ENCODE peak calls at places on chromosomes 7 and 10, in seven cellular contexts. Q is germinal center, M is nephron progenitor cell, X is H54, P is AG08395, S is WERI-Rb-1, W is sciatic nerve. L is an unnamed sample.

GRCh38 chr10:127299956-127300689 is 103.7 kb upstream of the INSYN2A start:
- DNase-seq in Q (no peak), M (no peak), X (no peak), P (no peak), S (no peak), W (no peak), L (no peak)

GRCh38 chr10:114869500-114869899 is 47.9 kb downstream of the FHIP2A start:
- DNase-seq in Q (no peak), M (no peak), X (no peak), P (peak), S (no peak), W (no peak), L (no peak)

GRCh38 chr10:110353244-110354119 is 48.8 kb upstream of the SMNDC1 start:
- DNase-seq in Q (no peak), M (no peak), X (peak), P (peak), S (peak), W (no peak), L (peak)

GRCh38 chr7:22884911-22885823 is 62.5 kb upstream of the TOMM7 start:
- DNase-seq in Q (no peak), M (no peak), X (no peak), P (peak), S (no peak), W (no peak), L (no peak)

GRCh38 chr7:99624487-99624886 is 7.7 kb downstream of the ZSCAN25 start:
- DNase-seq in Q (no peak), M (no peak), X (no peak), P (no peak), S (no peak), W (no peak), L (peak)

GRCh38 chr7:152859781-152860191 is 100.2 kb downstream of the ACTR3B start:
- DNase-seq in Q (no peak), M (no peak), X (peak), P (peak), S (peak), W (no peak), L (no peak)

GRCh38 chr10:62081322-62081945 is 179.9 kb downstream of the ARID5B start:
- DNase-seq in Q (no peak), M (no peak), X (no peak), P (no peak), S (no peak), W (no peak), L (no peak)

GRCh38 chr7:137342340-137342739 is 1.2 kb downstream of the PTN start:
- DNase-seq in Q (no peak), M (no peak), X (no peak), P (no peak), S (no peak), W (no peak), L (no peak)

GRCh38 chr10:86693721-86694369 is 25.5 kb downstream of the LDB3 start:
- DNase-seq in Q (peak), M (peak), X (no peak), P (peak), S (peak), W (peak), L (no peak)

GRCh38 chr10:118725784-118726507 is 28.8 kb downstream of the CACUL1 start:
- DNase-seq in Q (no peak), M (no peak), X (no peak), P (peak), S (no peak), W (no peak), L (no peak)

GRCh38 chr10:128557149-128557548 is 430.9 kb upstream of the MKI67 start:
- DNase-seq in Q (no peak), M (no peak), X (no peak), P (no peak), S (no peak), W (no peak), L (no peak)

GRCh38 chr7:87398441-87398840 is 53.0 kb downstream of the CROT start:
- DNase-seq in Q (no peak), M (no peak), X (peak), P (peak), S (no peak), W (no peak), L (no peak)

GRCh38 chr7:95095259-95096122 is 188.1 kb downstream of the PPP1R9A start:
- DNase-seq in Q (no peak), M (no peak), X (no peak), P (no peak), S (no peak), W (no peak), L (no peak)

GRCh38 chr10:87862644-87863101 is 660 bp downstream of the KLLN start:
- DNase-seq in Q (no peak), M (no peak), X (peak), P (no peak), S (peak), W (no peak), L (no peak)

GRCh38 chr10:30434273-30435067 is 486 bp downstream of the MAP3K8 start:
- DNase-seq in Q (peak), M (peak), X (peak), P (peak), S (peak), W (peak), L (peak)

GRCh38 chr7:129969881-129970446 is 17.2 kb upstream of the UBE2H start:
- DNase-seq in Q (no peak), M (no peak), X (peak), P (peak), S (no peak), W (no peak), L (no peak)

GRCh38 chr10:75283150-75284096 is 47.7 kb upstream of the COMTD1 start:
- DNase-seq in Q (no peak), M (peak), X (no peak), P (peak), S (peak), W (no peak), L (no peak)

GRCh38 chr7:90006988-90007387 is 147.3 kb upstream of the STEAP1 start:
- DNase-seq in Q (no peak), M (no peak), X (no peak), P (no peak), S (no peak), W (no peak), L (no peak)

GRCh38 chr7:130897515-130898419 is 163.8 kb upstream of the KLF14 start:
- DNase-seq in Q (no peak), M (no peak), X (no peak), P (no peak), S (no peak), W (no peak), L (no peak)

GRCh38 chr10:132165416-132165980 is 21.2 kb upstream of the DPYSL4 start:
- DNase-seq in Q (no peak), M (no peak), X (no peak), P (no peak), S (no peak), W (no peak), L (no peak)

GRCh38 chr10:76026931-76027330 is 595.5 kb downstream of the LRMDA start:
- DNase-seq in Q (no peak), M (no peak), X (no peak), P (no peak), S (no peak), W (no peak), L (no peak)

GRCh38 chr7:3893789-3894153 is 592.7 kb downstream of the SDK1 start:
- DNase-seq in Q (no peak), M (no peak), X (no peak), P (no peak), S (no peak), W (no peak), L (no peak)

GRCh38 chr7:44103566-44103940 is 592 bp upstream of the AEBP1 start:
- DNase-seq in Q (no peak), M (no peak), X (no peak), P (no peak), S (no peak), W (no peak), L (no peak)

GRCh38 chr7:31122649-31123058 is 70.5 kb downstream of the ADCYAP1R1 start:
- DNase-seq in Q (peak), M (peak), X (peak), P (peak), S (peak), W (peak), L (no peak)

GRCh38 chr10:23694921-23695824 is 256.3 kb downstream of the OTUD1 start:
- DNase-seq in Q (no peak), M (peak), X (no peak), P (no peak), S (peak), W (no peak), L (no peak)

GRCh38 chr7:143002106-143002505 is 24.8 kb downstream of the OR9A2 start:
- DNase-seq in Q (no peak), M (no peak), X (no peak), P (peak), S (peak), W (no peak), L (no peak)

L was measured in activated T-helper 9 cell treated with anti-CD3 and anti-CD28 coated beads, Interleukin-2, amount 50 U/mL, for 16 hours.